ENCODE peak calls at places on chromosomes 7 and 10, in seven cellular contexts. X is K562, M is HCT116, V is HepG2, Q is GM12878, G is SK-N-SH, U is H1. H is an unnamed sample.

GRCh38 chr7:1243964-1244416 is 11.3 kb downstream of the UNCX start:
- DNase-seq in X (no peak), V (no peak), U (no peak), M (no peak), G (no peak), Q (no peak), H (no peak)

GRCh38 chr10:5611899-5612680 is 54.3 kb downstream of the ASB13 start:
- DNase-seq in X (no peak), M (no peak), G (no peak), Q (no peak), V (no peak), U (no peak), H (no peak)

GRCh38 chr10:121631296-121631695 is 33.1 kb upstream of the FGFR2 start:
- DNase-seq in Q (no peak), M (no peak), G (no peak), U (no peak), V (no peak), X (no peak), H (no peak)

GRCh38 chr7:3233301-3233700 is 67.8 kb upstream of the SDK1 start:
- DNase-seq in U (no peak), Q (no peak), X (no peak), M (no peak), G (no peak), V (no peak), H (no peak)

GRCh38 chr7:51054231-51054630 is 262.4 kb downstream of the COBL start:
- DNase-seq in Q (no peak), V (no peak), M (no peak), G (no peak), X (no peak), U (no peak), H (no peak)

GRCh38 chr7:55112056-55112455 is 93.2 kb downstream of the EGFR start:
- DNase-seq in U (no peak), M (no peak), V (no peak), G (no peak), Q (no peak), X (no peak), H (no peak)

GRCh38 chr7:24713039-24713793 is 44.0 kb downstream of the GSDME start:
- DNase-seq in V (no peak), Q (no peak), M (no peak), G (no peak), X (no peak), U (peak), H (peak)

GRCh38 chr7:73343671-73344380 is 15.9 kb downstream of the FKBP6 start:
- DNase-seq in G (no peak), V (peak), M (no peak), X (no peak), U (no peak), Q (no peak), H (no peak)

GRCh38 chr7:102978280-102978679 is 65.5 kb downstream of the LRRC17 start:
- DNase-seq in M (peak), X (peak), U (no peak), Q (no peak), V (no peak), G (no peak), H (no peak)

GRCh38 chr10:31036209-31036608 is 4.5 kb upstream of the ZNF438 start:
- DNase-seq in X (no peak), V (no peak), G (no peak), U (peak), Q (no peak), M (no peak), H (no peak)

GRCh38 chr10:70595566-70596016 is 7.0 kb downstream of the PRF1 start:
- DNase-seq in M (no peak), X (peak), Q (no peak), G (no peak), V (peak), U (peak), H (no peak)

GRCh38 chr7:19094971-19095370 is 22.5 kb downstream of the TWIST1 start:
- DNase-seq in V (no peak), X (no peak), G (no peak), M (no peak), U (no peak), Q (no peak), H (no peak)

GRCh38 chr7:125551008-125551407 is 621.4 kb upstream of the POT1 start:
- DNase-seq in V (no peak), X (no peak), U (no peak), G (no peak), Q (no peak), M (no peak), H (no peak)

GRCh38 chr10:24259365-24260125 is 50.6 kb downstream of the KIAA1217 start:
- DNase-seq in Q (no peak), M (no peak), X (no peak), V (no peak), U (no peak), G (no peak), H (no peak)

GRCh38 chr10:24645784-24646183 is 77.9 kb downstream of the ARHGAP21 start:
- DNase-seq in G (no peak), M (no peak), V (no peak), Q (no peak), X (peak), U (no peak), H (no peak)

GRCh38 chr10:375885-376505 is 240.7 kb downstream of the ZMYND11 start:
- DNase-seq in Q (no peak), U (no peak), X (no peak), V (no peak), G (no peak), M (no peak), H (no peak)

GRCh38 chr10:133167693-133168616 is 7.9 kb downstream of the KNDC1 start:
- DNase-seq in G (no peak), U (no peak), Q (no peak), M (no peak), X (no peak), V (no peak), H (no peak)

GRCh38 chr7:33757563-33758165 is 147.7 kb upstream of the BMPER start:
- DNase-seq in U (no peak), V (peak), G (peak), M (no peak), X (peak), Q (no peak), H (peak)

GRCh38 chr10:50991496-50992355 is 82.6 kb upstream of the PRKG1 start:
- DNase-seq in M (no peak), G (peak), X (no peak), U (peak), V (no peak), Q (no peak), H (no peak)

GRCh38 chr10:62374862-62375710 is 917 bp downstream of the ZNF365 start:
- DNase-seq in U (no peak), X (no peak), V (no peak), M (no peak), Q (no peak), G (peak), H (peak)

GRCh38 chr10:6173203-6173602 is 29.5 kb upstream of the PFKFB3 start:
- DNase-seq in G (no peak), V (peak), U (peak), X (peak), M (no peak), Q (no peak), H (no peak)

GRCh38 chr10:3528823-3529222 is 256.2 kb downstream of the KLF6 start:
- DNase-seq in G (no peak), M (no peak), V (no peak), U (no peak), Q (no peak), X (no peak), H (no peak)

GRCh38 chr10:75208177-75208576 is 2.4 kb upstream of the VDAC2 start:
- DNase-seq in X (peak), M (no peak), V (no peak), U (no peak), Q (no peak), G (no peak), H (no peak)

GRCh38 chr7:25727446-25727845 is 424.6 kb upstream of the NFE2L3 start:
- DNase-seq in M (no peak), X (no peak), Q (no peak), V (no peak), G (no peak), U (no peak), H (no peak)

GRCh38 chr7:135653285-135654080 is 8.8 kb upstream of the STMP1 start:
- DNase-seq in G (peak), X (peak), Q (no peak), M (no peak), V (no peak), U (no peak), H (no peak)

DNA sequence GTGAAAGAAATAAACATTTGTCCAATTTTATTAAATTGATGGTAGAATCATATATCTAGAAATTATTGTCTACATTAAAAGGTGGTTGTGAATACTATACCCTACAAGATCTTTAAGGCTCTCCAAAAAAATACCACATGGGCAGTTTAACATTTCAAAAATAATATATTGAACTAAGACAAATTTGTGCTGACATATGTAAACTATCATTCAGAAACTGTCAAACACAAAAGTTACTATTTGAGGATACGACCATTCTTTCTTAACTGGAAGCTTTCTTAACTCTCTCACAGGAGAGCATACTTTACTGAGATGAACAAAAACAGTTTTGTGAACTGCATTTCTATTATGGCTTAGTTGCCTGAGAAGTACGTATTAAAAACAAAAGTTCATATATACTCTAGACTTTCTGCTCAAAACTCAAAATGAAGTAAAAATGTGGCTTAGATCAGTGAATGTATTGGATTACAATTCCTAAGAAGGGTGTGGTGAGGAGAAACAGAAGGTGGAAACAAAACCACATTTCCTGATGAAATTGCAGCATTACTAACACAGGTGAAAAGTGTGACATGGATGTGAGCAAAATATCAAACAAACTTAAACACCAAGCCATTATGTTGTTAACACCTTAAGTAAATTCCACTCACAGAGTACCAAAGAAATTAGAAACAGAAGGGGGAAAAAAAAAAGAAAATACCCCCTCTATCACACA is 138.5 kb downstream of the SEMA3A start:
- DNase-seq in U (no peak), X (no peak), M (no peak), Q (no peak), V (no peak), G (no peak), H (no peak)
- TF ChIP-seq JUND in U (no peak), X (no peak), M (no peak), Q (no peak), V (no peak), G (no peak), H (no peak)

DNA sequence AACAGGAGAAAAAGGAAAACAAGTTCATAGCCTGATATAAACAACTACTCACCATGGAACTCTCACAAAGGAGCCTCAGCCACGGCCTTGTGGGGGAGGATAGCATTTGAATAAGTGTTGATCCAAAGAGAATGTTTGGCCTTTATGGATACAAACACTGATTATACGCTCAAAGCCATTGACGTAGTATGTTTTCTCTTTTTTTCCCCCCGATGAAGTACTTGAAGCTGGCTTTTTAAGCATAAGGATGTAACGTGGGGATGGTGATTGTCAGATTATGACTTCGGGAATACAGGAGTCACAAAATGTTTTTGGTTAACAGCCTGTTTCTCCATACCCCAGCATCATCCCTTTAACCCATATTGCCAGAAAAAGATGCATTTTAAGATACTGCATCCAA is 39.8 kb downstream of the CELF2 start:
- DNase-seq in Q (no peak), U (no peak), M (no peak), V (no peak), G (no peak), X (no peak), H (no peak)
- TF ChIP-seq JUND in Q (no peak), U (no peak), M (no peak), V (no peak), G (no peak), X (no peak), H (no peak)

GRCh38 chr7:142890838-142891485 is 5.4 kb upstream of the TRPV6 start:
- DNase-seq in X (no peak), Q (no peak), M (no peak), U (no peak), G (no peak), V (no peak), H (no peak)

GRCh38 chr7:142894112-142894835 is 8.7 kb upstream of the TRPV6 start:
- DNase-seq in V (no peak), G (no peak), X (no peak), M (no peak), U (no peak), Q (no peak), H (no peak)

GRCh38 chr7:142894886-142895593 is 9.5 kb upstream of the TRPV6 start:
- DNase-seq in V (no peak), Q (no peak), G (no peak), M (no peak), U (no peak), X (no peak), H (no peak)

GRCh38 chr7:142891490-142892082 is 6.0 kb upstream of the TRPV6 start:
- DNase-seq in G (no peak), X (no peak), Q (no peak), V (no peak), M (no peak), U (no peak), H (no peak)

DNA sequence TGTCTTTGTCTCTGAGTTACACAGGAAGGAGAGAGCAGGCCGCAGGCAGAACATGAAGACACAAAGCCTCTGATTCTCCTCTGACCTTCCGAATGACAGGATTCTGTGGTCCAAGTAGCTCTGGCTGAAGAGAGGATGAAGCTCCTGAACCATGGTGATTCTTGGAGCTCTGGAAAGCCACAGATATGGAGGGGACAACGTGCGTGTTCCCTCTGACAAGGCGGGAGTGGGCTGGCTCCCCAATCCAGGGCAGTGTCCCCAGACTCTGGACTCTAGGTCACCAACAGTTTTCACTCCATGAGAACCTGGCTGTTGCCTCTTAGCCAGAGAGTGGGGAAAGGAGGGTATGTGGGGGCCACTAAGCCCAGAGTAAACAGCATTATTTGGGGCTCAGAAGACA is 7.4 kb upstream of the TRPV6 start:
- DNase-seq in U (no peak), G (no peak), M (no peak), X (no peak), Q (no peak), V (no peak), H (no peak)
- TF ChIP-seq JUND in U (no peak), G (no peak), M (no peak), X (no peak), Q (no peak), V (no peak), H (no peak)

DNA sequence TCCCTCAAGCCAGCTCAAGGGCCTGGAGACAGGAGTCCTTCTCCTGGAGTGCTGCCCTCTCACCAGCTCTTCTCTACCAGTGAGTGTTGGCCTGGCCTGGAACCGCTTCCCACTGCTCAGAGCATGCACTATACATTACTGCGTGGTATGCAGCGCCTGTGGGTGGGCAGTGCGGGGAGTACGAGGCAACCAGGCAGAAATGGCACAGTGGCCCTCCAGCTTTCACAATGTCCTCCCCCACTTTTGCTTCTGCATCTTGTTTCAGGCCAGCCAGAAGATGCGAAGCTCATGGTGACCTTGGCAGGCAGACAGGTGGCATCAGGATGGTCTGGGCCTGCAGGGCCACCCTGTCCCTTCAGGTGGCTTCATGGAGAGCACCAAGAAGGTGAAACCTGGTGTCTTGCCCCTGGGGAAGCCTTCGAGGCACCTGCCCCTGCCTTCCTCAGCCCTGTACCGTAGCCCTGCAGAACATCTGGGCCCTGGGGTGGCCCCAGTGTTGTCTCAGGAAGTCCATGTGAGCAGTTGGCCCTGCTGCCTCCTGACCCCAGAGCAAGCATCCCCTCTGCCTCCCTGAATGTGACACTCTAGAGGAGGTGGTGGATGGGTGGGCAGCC is 35.8 kb downstream of the RASGEF1A start:
- DNase-seq in M (no peak), V (no peak), G (no peak), Q (no peak), X (no peak), U (peak), H (no peak)
- TF ChIP-seq JUND in M (no peak), V (no peak), G (no peak), Q (no peak), X (no peak), U (no peak), H (no peak)

DNA sequence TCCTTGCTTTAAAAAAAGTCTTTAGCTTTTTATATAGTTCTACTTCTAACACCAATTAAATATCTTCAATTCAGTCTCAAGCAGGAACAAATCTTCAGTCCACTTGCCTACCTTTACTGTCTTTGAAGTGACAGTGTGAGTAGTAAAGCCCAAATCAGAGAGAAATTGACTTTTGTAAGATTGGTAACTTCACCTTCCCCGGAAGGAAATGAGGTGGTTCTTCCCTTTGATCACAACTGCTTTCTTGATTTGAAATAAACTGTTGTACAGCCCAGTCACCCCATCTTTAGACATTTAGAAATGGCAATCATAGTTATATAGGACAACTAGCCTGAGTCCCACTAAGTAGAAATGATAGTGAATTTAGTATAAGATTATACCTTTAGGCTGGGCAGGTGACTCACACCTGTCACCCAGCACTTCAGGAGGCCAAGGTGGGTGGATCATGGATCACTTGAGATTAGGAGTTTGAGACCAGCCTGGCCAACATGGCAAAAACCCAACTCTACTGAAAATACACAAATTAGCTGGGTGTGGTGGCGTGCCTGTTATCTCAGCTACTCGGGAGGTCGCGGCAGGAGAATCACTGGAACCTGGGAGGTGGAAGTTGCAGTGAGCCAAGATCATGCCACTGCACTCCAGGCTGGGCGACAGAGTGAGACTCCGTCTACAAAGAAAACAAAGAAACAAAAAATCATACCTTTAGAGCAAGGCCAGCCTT is 4.7 kb downstream of the FAS start:
- DNase-seq in Q (no peak), V (no peak), M (no peak), G (no peak), U (no peak), X (no peak), H (no peak)
- TF ChIP-seq JUND in Q (no peak), V (no peak), M (no peak), G (no peak), U (no peak), X (no peak), H (no peak)

DNA sequence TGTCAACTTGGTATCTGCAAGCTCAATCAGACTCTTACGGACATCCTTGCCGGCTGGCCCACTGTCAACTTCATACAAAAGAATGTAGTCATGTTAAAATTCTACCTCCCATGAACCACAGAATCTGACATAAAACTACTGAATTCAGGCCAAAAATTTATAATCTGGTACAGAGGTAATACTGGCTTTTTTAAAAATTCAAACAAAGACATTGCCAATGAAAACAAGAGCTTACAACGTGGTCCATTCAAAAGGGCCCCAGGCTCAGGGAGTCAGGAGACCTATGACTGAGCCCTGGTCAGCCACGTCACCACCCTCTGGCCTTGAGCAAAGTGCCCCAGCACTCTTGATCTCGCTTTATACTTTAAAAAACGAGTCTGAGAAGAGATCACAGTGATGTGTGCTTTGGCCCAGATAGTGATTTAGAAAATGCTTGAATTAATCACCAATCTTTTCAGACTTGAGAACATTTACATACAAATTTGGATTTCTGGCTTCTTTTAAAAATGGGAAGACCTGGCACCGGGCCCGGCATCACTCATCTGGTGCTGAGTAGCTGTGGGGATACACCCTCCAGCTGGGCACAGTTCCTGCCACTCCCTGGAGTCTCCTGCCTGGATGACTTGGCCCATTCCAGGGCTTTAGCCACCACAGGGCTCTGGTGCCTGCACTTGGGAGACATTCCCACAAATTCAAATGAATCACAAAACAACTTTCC is 94.1 kb downstream of the PIP4K2A start:
- DNase-seq in V (no peak), Q (no peak), X (peak), U (no peak), G (peak), M (peak), H (no peak)
- TF ChIP-seq JUND in V (no peak), Q (no peak), X (no peak), U (no peak), G (peak), M (peak), H (no peak)

H was measured in T47D.